ENCODE peak calls at places on chromosomes 4 and X, in six cellular contexts. One of them, this sample, is unnamed. For H3K4me1, the result is how much of the 10 kb centered on the place peaks cover.

GRCh38 chrX:154022108-154022507 is 2.4 kb upstream of the IRAK1 start:
- DNase-seq in right lobe of liver: no peak
- DNase-seq in aorta: no peak
- DNase-seq in HCT116: no peak
- DNase-seq in tibial nerve: no peak
- DNase-seq in ovary: no peak
- DNase-seq in this sample: no peak

GRCh38 chr4:186845137-186845842 is 121.6 kb upstream of the FAT1 start:
- DNase-seq in right lobe of liver: no peak
- DNase-seq in aorta: peak
- DNase-seq in HCT116: peak
- DNase-seq in tibial nerve: peak
- DNase-seq in ovary: peak
- DNase-seq in this sample: no peak

GRCh38 chrX:145825896-145826295 is 8.3 kb downstream of the SLITRK2 start:
- DNase-seq in right lobe of liver: no peak
- DNase-seq in aorta: no peak
- DNase-seq in HCT116: no peak
- DNase-seq in tibial nerve: no peak
- DNase-seq in ovary: no peak
- DNase-seq in this sample: no peak

GRCh38 chr4:104352211-104352610 is 142.5 kb downstream of the CXXC4 start:
- DNase-seq in right lobe of liver: no peak
- DNase-seq in aorta: no peak
- DNase-seq in HCT116: no peak
- DNase-seq in tibial nerve: no peak
- DNase-seq in ovary: no peak
- DNase-seq in this sample: peak

GRCh38 chrX:20665441-20665840 is 398.7 kb upstream of the RPS6KA3 start:
- DNase-seq in right lobe of liver: no peak
- DNase-seq in aorta: no peak
- DNase-seq in HCT116: no peak
- DNase-seq in tibial nerve: no peak
- DNase-seq in ovary: no peak
- DNase-seq in this sample: no peak

GRCh38 chr4:11072999-11073398 is 355.7 kb downstream of the HS3ST1 start:
- DNase-seq in right lobe of liver: no peak
- DNase-seq in aorta: no peak
- DNase-seq in HCT116: no peak
- DNase-seq in tibial nerve: no peak
- DNase-seq in ovary: peak
- DNase-seq in this sample: no peak

GRCh38 chr4:190020790-190021717 is 6.0 kb downstream of the FRG2 start:
- DNase-seq in right lobe of liver: peak
- DNase-seq in aorta: peak
- DNase-seq in HCT116: no peak
- DNase-seq in tibial nerve: no peak
- DNase-seq in ovary: no peak
- DNase-seq in this sample: no peak

GRCh38 chr4:108393870-108394269 is 225.1 kb upstream of the LEF1 start:
- DNase-seq in right lobe of liver: no peak
- DNase-seq in aorta: no peak
- DNase-seq in HCT116: no peak
- DNase-seq in tibial nerve: no peak
- DNase-seq in ovary: no peak
- DNase-seq in this sample: no peak

GRCh38 chr4:76251448-76252270 is at the start of gene FAM47E:
- DNase-seq in right lobe of liver: peak
- DNase-seq in aorta: peak
- DNase-seq in HCT116: no peak
- DNase-seq in tibial nerve: peak
- DNase-seq in ovary: peak
- DNase-seq in this sample: peak

GRCh38 chr4:141102367-141102766 is 30.9 kb downstream of the RNF150 start:
- DNase-seq in right lobe of liver: no peak
- DNase-seq in aorta: no peak
- DNase-seq in HCT116: no peak
- DNase-seq in tibial nerve: no peak
- DNase-seq in ovary: no peak
- DNase-seq in this sample: no peak

GRCh38 chr4:122045533-122045932 is 93.7 kb upstream of the TRPC3 start:
- DNase-seq in right lobe of liver: no peak
- DNase-seq in aorta: no peak
- DNase-seq in HCT116: peak
- DNase-seq in tibial nerve: no peak
- DNase-seq in ovary: no peak
- DNase-seq in this sample: no peak

DNA sequence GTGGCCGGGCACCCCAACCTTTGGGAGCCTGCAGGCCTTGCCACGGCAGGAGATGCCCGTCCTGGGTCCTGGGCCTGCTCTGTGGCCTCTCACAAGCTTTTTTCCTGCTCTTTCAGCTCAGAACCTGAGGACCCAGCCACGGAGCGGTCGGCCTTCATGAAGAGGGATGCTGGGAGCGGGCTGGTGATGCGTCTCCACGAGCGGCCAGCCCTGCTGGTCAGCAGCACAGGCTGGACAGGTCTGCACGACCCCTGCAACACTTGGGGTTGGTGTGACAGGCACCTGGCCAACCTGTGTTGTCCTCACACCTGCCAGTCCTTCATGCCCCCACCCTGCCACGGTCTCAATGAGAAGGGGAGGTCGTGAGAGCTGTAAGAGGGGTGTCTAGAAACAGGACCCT is 170.0 kb downstream of the ADRA2C start:
- DNase-seq in right lobe of liver: no peak
- DNase-seq in aorta: no peak
- DNase-seq in HCT116: no peak
- DNase-seq in tibial nerve: no peak
- DNase-seq in ovary: no peak
- DNase-seq in this sample: no peak
- H3K4me1 ChIP-seq in right lobe of liver: under half
- H3K4me1 ChIP-seq in aorta: under half
- H3K4me1 ChIP-seq in HCT116: under half
- H3K4me1 ChIP-seq in tibial nerve: under half
- H3K4me1 ChIP-seq in ovary: under half
- H3K4me1 ChIP-seq in this sample: under half

GRCh38 chr4:153683763-153684181 is 308 bp upstream of the TLR2 start:
- DNase-seq in right lobe of liver: no peak
- DNase-seq in aorta: no peak
- DNase-seq in HCT116: no peak
- DNase-seq in tibial nerve: no peak
- DNase-seq in ovary: no peak
- DNase-seq in this sample: peak
- H3K4me3 ChIP-seq in right lobe of liver: peak
- H3K4me3 ChIP-seq in aorta: peak
- H3K4me3 ChIP-seq in HCT116: no peak
- H3K4me3 ChIP-seq in tibial nerve: peak
- H3K4me3 ChIP-seq in ovary: peak
- H3K4me3 ChIP-seq in this sample: peak

DNA sequence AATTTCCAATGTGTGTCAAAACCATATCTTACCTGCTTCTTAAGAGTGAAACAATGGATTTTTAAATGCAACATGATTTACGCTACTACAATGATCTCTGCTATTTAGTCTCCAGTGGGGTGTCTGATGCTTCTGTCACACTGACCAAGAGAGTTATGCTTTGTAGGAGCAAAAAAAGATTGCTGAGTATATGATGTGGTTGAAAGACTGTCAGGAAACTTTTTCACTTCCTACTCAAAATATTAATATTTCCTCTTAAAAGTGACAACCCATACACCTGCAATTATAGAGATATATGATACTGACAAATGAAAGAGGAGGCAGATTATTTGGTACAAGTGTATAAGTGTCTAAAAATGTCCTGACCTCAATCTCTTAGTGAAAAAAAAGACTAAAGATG is 105.2 kb upstream of the BMP3 start:
- DNase-seq in right lobe of liver: no peak
- DNase-seq in aorta: no peak
- DNase-seq in HCT116: no peak
- DNase-seq in tibial nerve: no peak
- DNase-seq in ovary: no peak
- DNase-seq in this sample: no peak
- H3K27ac ChIP-seq in right lobe of liver: no peak
- H3K27ac ChIP-seq in aorta: no peak
- H3K27ac ChIP-seq in HCT116: no peak
- H3K27ac ChIP-seq in tibial nerve: no peak
- H3K27ac ChIP-seq in ovary: no peak
- H3K27ac ChIP-seq in this sample: no peak

GRCh38 chrX:107716045-107716684 is 59.4 kb downstream of the TSC22D3 start:
- DNase-seq in right lobe of liver: peak
- DNase-seq in aorta: peak
- DNase-seq in HCT116: no peak
- DNase-seq in tibial nerve: no peak
- DNase-seq in ovary: no peak
- DNase-seq in this sample: no peak
- H3K4me1 ChIP-seq in right lobe of liver: under half
- H3K4me1 ChIP-seq in aorta: under half
- H3K4me1 ChIP-seq in HCT116: under half
- H3K4me1 ChIP-seq in tibial nerve: under half
- H3K4me1 ChIP-seq in ovary: under half
- H3K4me1 ChIP-seq in this sample: under half

GRCh38 chr4:78722880-78723279 is 53.3 kb upstream of the BMP2K start:
- DNase-seq in right lobe of liver: no peak
- DNase-seq in aorta: no peak
- DNase-seq in HCT116: no peak
- DNase-seq in tibial nerve: no peak
- DNase-seq in ovary: no peak
- DNase-seq in this sample: no peak

GRCh38 chr4:78720151-78720726 is 55.9 kb upstream of the BMP2K start:
- DNase-seq in right lobe of liver: no peak
- DNase-seq in aorta: no peak
- DNase-seq in HCT116: no peak
- DNase-seq in tibial nerve: no peak
- DNase-seq in ovary: no peak
- DNase-seq in this sample: peak

GRCh38 chr4:78722320-78722719 is 53.8 kb upstream of the BMP2K start:
- DNase-seq in right lobe of liver: no peak
- DNase-seq in aorta: no peak
- DNase-seq in HCT116: no peak
- DNase-seq in tibial nerve: no peak
- DNase-seq in ovary: no peak
- DNase-seq in this sample: no peak

GRCh38 chr4:78721739-78722138 is 54.4 kb upstream of the BMP2K start:
- DNase-seq in right lobe of liver: no peak
- DNase-seq in aorta: no peak
- DNase-seq in HCT116: no peak
- DNase-seq in tibial nerve: no peak
- DNase-seq in ovary: no peak
- DNase-seq in this sample: no peak

DNA sequence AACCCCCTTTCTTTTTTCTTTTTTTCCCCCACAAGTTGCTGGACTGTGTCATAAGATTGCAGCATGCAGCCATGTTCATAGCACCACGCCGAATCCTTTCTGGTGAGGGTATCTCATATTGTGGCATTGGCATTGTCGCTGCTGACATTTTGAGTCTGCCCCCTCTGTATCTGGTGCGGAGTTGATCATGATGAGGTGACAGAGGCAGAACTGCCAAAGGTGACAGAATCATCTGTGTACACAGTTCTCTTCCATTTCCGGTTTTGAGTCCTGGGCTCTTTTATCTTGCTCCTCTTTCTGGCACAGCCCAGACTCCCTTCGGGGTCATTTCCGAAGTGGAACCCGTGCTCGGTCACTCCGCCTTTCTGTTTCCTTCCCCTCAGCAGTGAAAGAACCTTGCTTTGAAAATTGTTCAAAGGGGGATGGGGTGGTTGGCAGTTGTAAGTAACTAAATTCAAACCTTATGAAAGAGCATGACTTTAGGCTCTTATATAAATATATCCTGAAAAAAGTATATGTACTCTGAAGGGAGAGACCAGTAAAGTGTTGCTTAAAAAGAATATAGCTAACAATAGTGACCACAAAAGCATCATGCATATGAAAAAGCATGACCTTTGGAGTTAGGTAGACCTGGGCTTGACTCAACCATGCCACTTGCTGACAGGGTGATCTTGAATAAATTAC is 55.0 kb upstream of the BMP2K start:
- DNase-seq in right lobe of liver: peak
- DNase-seq in aorta: peak
- DNase-seq in HCT116: no peak
- DNase-seq in tibial nerve: peak
- DNase-seq in ovary: no peak
- DNase-seq in this sample: no peak
- H3K4me3 ChIP-seq in right lobe of liver: no peak
- H3K4me3 ChIP-seq in aorta: no peak
- H3K4me3 ChIP-seq in HCT116: no peak
- H3K4me3 ChIP-seq in tibial nerve: no peak
- H3K4me3 ChIP-seq in ovary: no peak
- H3K4me3 ChIP-seq in this sample: no peak

GRCh38 chr4:128915544-128915943 is 106.0 kb downstream of the JADE1 start:
- DNase-seq in right lobe of liver: no peak
- DNase-seq in aorta: no peak
- DNase-seq in HCT116: no peak
- DNase-seq in tibial nerve: no peak
- DNase-seq in ovary: no peak
- DNase-seq in this sample: no peak

GRCh38 chr4:128916832-128917231 is 107.3 kb downstream of the JADE1 start:
- DNase-seq in right lobe of liver: no peak
- DNase-seq in aorta: peak
- DNase-seq in HCT116: no peak
- DNase-seq in tibial nerve: peak
- DNase-seq in ovary: no peak
- DNase-seq in this sample: no peak

GRCh38 chr4:128908735-128909134 is 99.2 kb downstream of the JADE1 start:
- DNase-seq in right lobe of liver: no peak
- DNase-seq in aorta: no peak
- DNase-seq in HCT116: no peak
- DNase-seq in tibial nerve: no peak
- DNase-seq in ovary: no peak
- DNase-seq in this sample: no peak

GRCh38 chr4:128917781-128918180 is 108.3 kb downstream of the JADE1 start:
- DNase-seq in right lobe of liver: no peak
- DNase-seq in aorta: no peak
- DNase-seq in HCT116: no peak
- DNase-seq in tibial nerve: no peak
- DNase-seq in ovary: no peak
- DNase-seq in this sample: no peak

GRCh38 chr4:128913228-128913627 is 103.7 kb downstream of the JADE1 start:
- DNase-seq in right lobe of liver: no peak
- DNase-seq in aorta: no peak
- DNase-seq in HCT116: no peak
- DNase-seq in tibial nerve: no peak
- DNase-seq in ovary: no peak
- DNase-seq in this sample: no peak
- H3K27ac ChIP-seq in right lobe of liver: no peak
- H3K27ac ChIP-seq in aorta: no peak
- H3K27ac ChIP-seq in HCT116: no peak
- H3K27ac ChIP-seq in tibial nerve: no peak
- H3K27ac ChIP-seq in ovary: no peak
- H3K27ac ChIP-seq in this sample: no peak

DNA sequence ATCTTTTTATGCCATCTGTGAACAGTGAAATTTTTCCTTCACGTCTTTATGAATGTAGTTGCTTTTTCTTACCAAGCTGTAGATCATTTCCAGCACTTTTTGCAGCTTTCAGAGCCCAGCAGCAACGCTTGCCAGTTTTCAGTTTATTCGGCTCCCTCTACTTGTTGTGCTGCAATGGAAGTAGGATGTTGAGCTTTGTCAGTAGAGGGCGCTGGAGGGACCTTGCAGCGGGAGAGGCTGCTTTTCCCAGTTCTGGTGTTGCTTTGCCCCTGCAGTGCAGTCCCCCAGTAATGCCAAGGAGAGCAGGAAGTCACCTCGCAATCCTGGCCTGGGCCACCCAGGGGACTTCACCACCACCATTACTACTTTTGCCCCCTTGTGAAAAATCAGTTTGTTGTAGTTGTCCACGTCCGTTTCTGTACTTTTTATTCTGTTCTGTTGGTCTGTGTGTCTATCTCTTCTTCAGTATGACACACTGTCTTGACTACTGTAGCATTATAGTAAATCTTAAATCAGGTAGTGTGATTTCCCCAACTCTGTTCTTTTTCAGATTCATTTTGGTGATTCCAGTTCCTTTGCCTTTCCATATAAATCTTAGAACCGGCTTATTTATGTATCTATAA is 21.8 kb downstream of the CMC4 start:
- DNase-seq in right lobe of liver: no peak
- DNase-seq in aorta: peak
- DNase-seq in HCT116: no peak
- DNase-seq in tibial nerve: no peak
- DNase-seq in ovary: peak
- DNase-seq in this sample: peak
- H3K4me1 ChIP-seq in right lobe of liver: under half
- H3K4me1 ChIP-seq in aorta: under half
- H3K4me1 ChIP-seq in HCT116: under half
- H3K4me1 ChIP-seq in tibial nerve: under half
- H3K4me1 ChIP-seq in ovary: under half
- H3K4me1 ChIP-seq in this sample: under half